ENCODE peak calls at places on chromosomes 16 and 17, in six cellular contexts. Y is AG10803, L is GM12891, M is heart left ventricle, J is Calu3, W is GM23338. K is an unnamed sample.

GRCh38 chr16:27767081-27767480 is 217.1 kb downstream of the KATNIP start:
- DNase-seq in W (no peak), Y (no peak), L (no peak), J (no peak), M (no peak), K (no peak)

GRCh38 chr17:3472137-3472536 is 518 bp upstream of the SPATA22 start:
- DNase-seq in W (no peak), Y (no peak), M (no peak), L (no peak), J (no peak), K (no peak)

GRCh38 chr16:25108054-25108453 is 3.5 kb upstream of the LCMT1 start:
- DNase-seq in M (no peak), J (peak), W (peak), Y (no peak), L (no peak), K (no peak)

GRCh38 chr16:76931186-76931585 is 259.8 kb upstream of the MON1B start:
- DNase-seq in M (no peak), J (no peak), W (no peak), Y (peak), L (no peak), K (no peak)

GRCh38 chr17:82985973-82986372 is 93.4 kb upstream of the METRNL start:
- DNase-seq in Y (peak), W (peak), L (peak), J (no peak), M (no peak), K (no peak)

GRCh38 chr16:12583237-12583897 is 220.3 kb downstream of the CPPED1 start:
- DNase-seq in M (no peak), J (no peak), L (no peak), W (no peak), Y (no peak), K (no peak)

GRCh38 chr17:17545031-17545820 is 46.3 kb downstream of the PEMT start:
- DNase-seq in L (no peak), J (no peak), M (no peak), W (no peak), Y (peak), K (no peak)

GRCh38 chr17:40564883-40565744 is at the start of gene CCR7:
- DNase-seq in W (no peak), M (no peak), L (no peak), J (peak), Y (no peak), K (no peak)

GRCh38 chr16:58678716-58679115 is 5.9 kb downstream of the SLC38A7 start:
- DNase-seq in J (peak), Y (peak), W (no peak), M (peak), L (no peak), K (peak)

GRCh38 chr17:16351831-16352230 is 1.4 kb downstream of the CENPV start:
- DNase-seq in J (no peak), W (no peak), M (no peak), Y (peak), L (no peak), K (no peak)

GRCh38 chr16:82658796-82659195 is 32.0 kb downstream of the CDH13 start:
- DNase-seq in W (no peak), J (no peak), L (no peak), M (no peak), Y (no peak), K (no peak)

GRCh38 chr17:31997005-31997404 is 10.2 kb upstream of the LRRC37B start:
- DNase-seq in Y (no peak), J (no peak), L (no peak), M (no peak), W (no peak), K (no peak)

GRCh38 chr16:85609539-85609938 is 3.6 kb upstream of the GSE1 start:
- DNase-seq in Y (no peak), M (no peak), L (no peak), J (no peak), W (no peak), K (no peak)

GRCh38 chr17:10357768-10358167 is 15.0 kb downstream of the MYH13 start:
- DNase-seq in W (peak), J (peak), Y (no peak), M (no peak), L (peak), K (peak)

GRCh38 chr16:85497622-85498314 is 115.4 kb upstream of the GSE1 start:
- DNase-seq in W (no peak), L (no peak), M (no peak), Y (no peak), J (no peak), K (no peak)

GRCh38 chr16:49789617-49790016 is 66.3 kb downstream of the ZNF423 start:
- DNase-seq in L (no peak), M (no peak), J (no peak), W (no peak), Y (no peak), K (no peak)

GRCh38 chr17:71432378-71433315 is 688.2 kb upstream of the SOX9 start:
- DNase-seq in J (no peak), W (no peak), L (no peak), M (no peak), Y (no peak), K (no peak)

GRCh38 chr16:74865922-74866598 is 91.4 kb upstream of the FA2H start:
- DNase-seq in W (peak), L (no peak), Y (peak), J (peak), M (no peak), K (no peak)

GRCh38 chr17:40561294-40561870 is 3.9 kb downstream of the CCR7 start:
- DNase-seq in M (no peak), Y (no peak), W (no peak), L (no peak), J (no peak), K (no peak)

GRCh38 chr16:49858200-49859129 is 2.6 kb upstream of the ZNF423 start:
- DNase-seq in J (no peak), L (no peak), M (peak), Y (no peak), W (peak), K (peak)

GRCh38 chr16:50153648-50154368 is 702 bp downstream of the TENT4B start:
- DNase-seq in J (peak), L (peak), Y (peak), W (peak), M (peak), K (peak)

GRCh38 chr16:6611535-6611934 is 721.1 kb upstream of the RBFOX1 start:
- DNase-seq in W (peak), Y (no peak), J (no peak), L (no peak), M (no peak), K (peak)

GRCh38 chr17:73363788-73364522 is 52.2 kb upstream of the CDC42EP4 start:
- DNase-seq in W (peak), M (no peak), J (no peak), Y (no peak), L (no peak), K (no peak)

GRCh38 chr17:59278401-59278800 is 53.1 kb upstream of the YPEL2 start:
- DNase-seq in J (no peak), Y (no peak), L (no peak), M (no peak), W (no peak), K (no peak)

GRCh38 chr17:76994237-76994637 is 126.0 kb downstream of the MGAT5B start:
- DNase-seq in J (no peak), W (no peak), Y (no peak), L (no peak), M (no peak), K (no peak)

GRCh38 chr16:17034477-17035252 is 436.1 kb downstream of the XYLT1 start:
- DNase-seq in J (no peak), M (no peak), Y (no peak), L (no peak), W (no peak), K (no peak)

K was measured in A549.